ENCODE peak calls at places on chromosomes 2 and 18, in seven cellular contexts. Y, E, G, W, C, O and R are unnamed samples. For H3K9me3, the result is how much of the 10 kb centered on the place peaks cover.

GRCh38 chr2:26245231-26245732 is 543 bp downstream of the HADHB start:
- DNase-seq in Y (no peak), O (peak), G (peak), C (peak), W (peak), E (peak), R (peak)

GRCh38 chr2:197261808-197262226 is 48.8 kb downstream of the ANKRD44 start:
- DNase-seq in C (no peak), Y (no peak), O (no peak), E (no peak), W (no peak), G (no peak), R (no peak)

GRCh38 chr2:74003494-74004211 is 18.9 kb downstream of the TET3 start:
- DNase-seq in E (no peak), G (no peak), W (peak), C (no peak), O (no peak), Y (no peak), R (no peak)

GRCh38 chr2:173075781-173076556 is at the start of gene MAP3K20:
- DNase-seq in C (peak), W (peak), Y (peak), E (peak), G (peak), O (peak), R (peak)

GRCh38 chr2:238150686-238151085 is 8.1 kb upstream of the ERFE start:
- DNase-seq in Y (no peak), G (no peak), O (no peak), C (no peak), E (no peak), W (no peak), R (no peak)

GRCh38 chr18:45167109-45167551 is 448.1 kb upstream of the SLC14A2 start:
- DNase-seq in Y (no peak), W (no peak), G (no peak), E (no peak), O (no peak), C (no peak), R (no peak)

GRCh38 chr2:225100856-225101294 is 58.6 kb upstream of the DOCK10 start:
- DNase-seq in C (no peak), G (no peak), Y (no peak), O (no peak), E (no peak), W (no peak), R (no peak)

GRCh38 chr2:176683565-176684210 is 414.4 kb downstream of the MTX2 start:
- DNase-seq in Y (no peak), E (no peak), W (no peak), O (no peak), C (no peak), G (no peak), R (no peak)

GRCh38 chr2:238235331-238235732 is 4.5 kb downstream of the HES6 start:
- DNase-seq in O (no peak), G (no peak), E (no peak), W (peak), C (no peak), Y (no peak), R (no peak)

GRCh38 chr18:7940976-7941375 is 373.9 kb downstream of the PTPRM start:
- DNase-seq in G (no peak), W (no peak), Y (no peak), E (no peak), C (no peak), O (no peak), R (no peak)

GRCh38 chr2:67159929-67160328 is 237.2 kb upstream of the ETAA1 start:
- DNase-seq in E (no peak), G (no peak), O (no peak), C (no peak), Y (no peak), W (no peak), R (no peak)

GRCh38 chr2:67158718-67159117 is 238.4 kb upstream of the ETAA1 start:
- DNase-seq in Y (no peak), E (no peak), O (no peak), G (no peak), W (no peak), C (no peak), R (no peak)

DNA sequence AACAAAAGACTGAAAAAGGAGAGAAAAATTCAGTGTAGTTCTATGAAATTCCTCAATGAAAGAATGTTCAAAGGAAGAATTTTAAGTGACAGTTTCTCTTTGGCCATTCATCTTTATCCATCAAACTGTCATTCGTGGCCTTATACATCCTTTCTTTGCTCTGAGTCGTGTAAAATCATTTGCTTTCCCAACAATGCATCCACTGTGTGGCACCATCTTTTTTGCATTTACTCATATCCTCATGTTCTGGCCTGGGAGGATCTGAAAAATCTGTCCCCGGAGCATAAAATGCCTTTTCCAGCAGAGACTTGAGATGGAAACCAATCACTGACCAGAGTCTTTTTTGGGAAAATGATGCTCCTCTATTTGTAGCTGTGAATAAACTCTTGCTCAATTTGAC is 240.3 kb upstream of the ETAA1 start:
- DNase-seq in C (no peak), Y (no peak), W (no peak), E (no peak), O (no peak), G (no peak), R (no peak)
- H3K9me3 ChIP-seq in C (under half), Y (under half), W (under half), E (under half), O (under half), G (under half), R (under half)

DNA sequence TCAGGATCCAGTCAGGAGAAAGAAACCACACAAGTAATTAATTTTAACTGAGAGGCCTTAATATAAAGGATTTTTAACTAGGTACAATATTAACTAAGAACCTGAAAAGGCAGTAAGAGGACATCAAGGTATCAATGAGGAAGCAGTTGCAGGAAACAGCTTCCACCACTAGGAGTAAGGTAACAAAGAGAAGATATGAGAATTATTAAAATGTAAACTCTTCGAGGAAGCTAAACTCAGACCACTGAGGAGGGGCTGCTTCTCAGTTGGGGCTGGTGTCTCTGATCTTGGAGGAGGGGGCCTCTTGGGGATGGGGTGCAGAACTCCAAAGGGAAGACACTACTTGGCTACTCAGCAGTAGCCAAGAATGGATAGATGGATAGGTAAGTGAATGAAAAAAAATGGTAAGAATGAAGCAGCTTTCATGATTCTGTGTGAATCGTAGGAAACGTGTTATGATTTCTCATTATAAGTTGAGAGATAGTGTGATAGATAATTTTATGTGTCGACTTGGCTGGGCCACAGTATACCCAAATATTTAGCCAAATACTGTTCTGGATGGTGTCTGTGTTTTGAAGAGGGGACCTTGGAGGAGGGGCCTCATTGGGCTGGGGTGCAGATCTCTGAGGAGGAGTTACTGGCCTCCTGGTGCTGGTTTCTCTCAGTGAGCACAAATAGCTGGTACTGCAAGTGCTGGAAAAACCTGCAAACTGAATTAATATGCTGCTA is 547.7 kb upstream of the LRRTM1 start:
- DNase-seq in E (no peak), W (no peak), Y (no peak), O (no peak), C (no peak), G (no peak), R (no peak)
- H3K9me3 ChIP-seq in E (under half), W (under half), Y (under half), O (under half), C (under half), G (under half), R (under half)

GRCh38 chr2:38106420-38107182 is 30.6 kb upstream of the CYP1B1 start:
- DNase-seq in G (no peak), E (no peak), W (no peak), Y (no peak), O (no peak), C (no peak), R (no peak)
- H3K9me3 ChIP-seq in G (under half), E (under half), W (under half), Y (under half), O (under half), C (under half), R (under half)

GRCh38 chr2:603869-604268 is 73.3 kb downstream of the TMEM18 start:
- DNase-seq in W (peak), G (peak), E (no peak), O (no peak), C (no peak), Y (no peak), R (no peak)
- H3K9me3 ChIP-seq in W (under half), G (under half), E (under half), O (under half), C (under half), Y (under half), R (under half)

GRCh38 chr2:123200035-123200434 is 825.1 kb upstream of the CNTNAP5 start:
- DNase-seq in O (no peak), C (no peak), G (no peak), E (no peak), Y (no peak), W (no peak), R (no peak)

DNA sequence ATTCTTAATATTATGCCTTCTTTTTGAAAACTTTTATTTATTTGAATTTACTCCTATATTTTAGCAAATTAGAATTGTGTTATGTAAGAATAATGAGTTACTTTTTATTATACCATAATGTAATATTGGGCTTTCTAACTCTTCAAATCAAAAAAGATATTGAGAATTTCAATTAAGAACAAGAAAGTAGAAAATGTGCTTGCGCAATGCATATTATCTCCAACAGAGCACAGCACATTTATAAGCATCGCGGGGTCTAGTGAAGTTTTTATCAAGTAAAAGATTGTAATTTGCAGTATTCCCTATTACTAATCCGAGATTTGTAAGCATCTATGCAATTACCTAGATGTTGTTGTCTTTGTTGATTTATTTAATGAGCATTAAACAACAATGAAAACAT is 829.1 kb upstream of the CNTNAP5 start:
- DNase-seq in G (no peak), C (no peak), O (no peak), W (no peak), Y (no peak), E (no peak), R (no peak)
- H3K9me3 ChIP-seq in G (under half), C (under half), O (under half), W (under half), Y (under half), E (under half), R (under half)

GRCh38 chr2:30267576-30267975 is 36.2 kb downstream of the LBH start:
- DNase-seq in E (no peak), C (no peak), Y (no peak), W (no peak), O (no peak), G (no peak), R (no peak)

GRCh38 chr2:30267161-30267568 is 35.8 kb downstream of the LBH start:
- DNase-seq in E (no peak), O (no peak), Y (no peak), G (peak), C (peak), W (peak), R (no peak)

GRCh38 chr2:30265441-30266015 is 34.2 kb downstream of the LBH start:
- DNase-seq in G (no peak), E (no peak), Y (no peak), O (no peak), W (no peak), C (no peak), R (no peak)

GRCh38 chr2:30266051-30266621 is 34.8 kb downstream of the LBH start:
- DNase-seq in O (peak), G (peak), C (peak), E (peak), W (peak), Y (no peak), R (peak)

DNA sequence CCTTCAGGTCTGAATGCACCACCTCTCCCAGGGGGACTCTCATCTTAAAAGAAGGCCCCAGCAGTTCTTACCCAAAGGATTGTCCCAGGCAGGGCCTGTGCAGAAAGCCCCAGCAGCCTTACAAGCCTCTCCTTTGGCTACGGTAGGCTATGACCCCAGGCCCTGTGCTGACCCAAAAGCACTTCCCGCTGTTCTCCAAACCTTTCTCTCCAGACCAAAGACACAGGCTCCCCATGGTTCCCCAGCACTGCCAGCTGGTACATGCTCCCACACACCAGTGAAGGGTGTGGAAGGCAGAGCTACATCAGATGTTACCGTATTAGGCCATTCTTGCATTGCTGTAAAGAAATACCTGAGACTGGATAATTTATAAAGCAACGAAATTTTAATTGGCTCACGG is 35.4 kb downstream of the LBH start:
- DNase-seq in G (no peak), C (no peak), E (no peak), W (peak), O (no peak), Y (no peak), R (no peak)
- H3K9me3 ChIP-seq in G (under half), C (under half), E (under half), W (under half), O (under half), Y (under half), R (under half)

DNA sequence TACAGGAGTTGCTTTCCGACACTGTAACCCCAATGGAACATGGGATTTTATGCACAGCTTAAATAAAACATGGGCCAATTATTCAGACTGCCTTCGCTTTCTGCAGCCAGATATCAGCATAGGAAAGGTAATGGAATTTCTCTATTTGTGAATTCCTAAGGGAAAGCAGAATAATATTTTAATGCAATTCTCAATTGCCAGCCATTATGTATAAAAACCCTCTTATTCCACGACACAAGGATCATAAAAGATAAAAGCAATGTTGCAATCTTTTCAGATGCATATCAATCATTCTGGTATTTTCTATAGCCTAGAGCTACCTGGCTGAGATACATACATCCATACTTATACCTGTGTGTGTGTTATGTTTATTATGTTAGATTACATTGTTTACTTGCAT is 31.2 kb downstream of the PTH2R start:
- DNase-seq in C (no peak), Y (no peak), O (no peak), G (no peak), W (no peak), E (no peak), R (no peak)
- H3K9me3 ChIP-seq in C (under half), Y (under half), O (under half), G (under half), W (under half), E (under half), R (under half)

GRCh38 chr2:98975611-98976010 is 39.6 kb upstream of the CRACDL start:
- DNase-seq in W (no peak), Y (no peak), G (no peak), O (no peak), C (no peak), E (no peak), R (no peak)

GRCh38 chr2:98972582-98973167 is 36.6 kb upstream of the CRACDL start:
- DNase-seq in G (no peak), E (no peak), Y (no peak), O (no peak), C (no peak), W (no peak), R (no peak)
- H3K9me3 ChIP-seq in G (under half), E (under half), Y (half or more), O (under half), C (under half), W (under half), R (under half)